ENCODE peak calls at places on chromosomes 12 and 14, in eight cellular contexts. Y, H, W, A, C, S, O and Q are unnamed samples.

GRCh38 chr14:103730490-103731035 is 15.0 kb downstream of the ZFYVE21 start:
- DNase-seq in C (no peak), Y (no peak), O (no peak), S (no peak), A (no peak), W (no peak), H (peak), Q (no peak)

GRCh38 chr12:70660002-70660604 is 22.9 kb upstream of the PTPRB start:
- DNase-seq in O (no peak), C (no peak), S (no peak), H (no peak), Y (no peak), A (no peak), W (no peak), Q (no peak)

GRCh38 chr12:121034906-121035305 is 4.1 kb downstream of the OASL start:
- DNase-seq in W (no peak), S (no peak), C (no peak), O (no peak), Y (no peak), H (no peak), A (no peak), Q (no peak)

GRCh38 chr14:64198486-64198885 is 95.7 kb downstream of the ESR2 start:
- DNase-seq in S (no peak), C (no peak), H (no peak), W (no peak), A (no peak), O (no peak), Y (no peak), Q (no peak)

GRCh38 chr12:52867636-52868035 is 18.8 kb upstream of the KRT78 start:
- DNase-seq in H (peak), W (no peak), Y (peak), O (peak), A (no peak), C (no peak), S (no peak), Q (peak)

GRCh38 chr14:24895243-24895583 is 154.7 kb downstream of the STXBP6 start:
- DNase-seq in C (no peak), A (no peak), Y (no peak), H (no peak), O (no peak), W (no peak), S (peak), Q (no peak)

GRCh38 chr12:114834621-114835020 is 150.6 kb upstream of the TBX3 start:
- DNase-seq in W (no peak), H (no peak), C (no peak), O (no peak), Y (no peak), S (no peak), A (no peak), Q (no peak)

GRCh38 chr12:88471641-88472040 is 108.6 kb downstream of the KITLG start:
- DNase-seq in H (no peak), S (peak), A (no peak), Y (no peak), C (no peak), O (no peak), W (no peak), Q (peak)

GRCh38 chr12:54032627-54033100 is at the start of gene HOXC5:
- DNase-seq in O (no peak), C (peak), S (peak), Y (peak), A (peak), W (no peak), H (peak), Q (peak)

GRCh38 chr14:79543966-79544365 is 667.3 kb downstream of the DIO2 start:
- DNase-seq in W (no peak), A (no peak), Y (no peak), H (no peak), S (peak), O (no peak), C (peak), Q (no peak)

GRCh38 chr14:89303452-89304435 is 113.3 kb downstream of the FOXN3 start:
- DNase-seq in S (peak), C (no peak), H (peak), A (no peak), O (peak), W (peak), Y (no peak), Q (peak)

GRCh38 chr14:83300454-83301064 is 1766.9 kb upstream of the SEL1L start:
- DNase-seq in C (no peak), A (no peak), W (no peak), Y (peak), H (no peak), O (no peak), S (peak), Q (peak)

GRCh38 chr14:92487513-92488133 is 26.0 kb upstream of the RIN3 start:
- DNase-seq in C (no peak), A (no peak), S (no peak), H (no peak), W (no peak), Y (no peak), O (no peak), Q (no peak)

GRCh38 chr14:77580964-77581505 is 35.4 kb downstream of the SPTLC2 start:
- DNase-seq in Y (peak), O (no peak), C (no peak), H (no peak), W (no peak), A (no peak), S (no peak), Q (no peak)

GRCh38 chr12:111029305-111029704 is 108.9 kb upstream of the MYL2 start:
- DNase-seq in H (no peak), Y (no peak), W (no peak), S (no peak), A (no peak), O (no peak), C (no peak), Q (no peak)

GRCh38 chr12:54352891-54353874 is 11.1 kb downstream of the GPR84 start:
- DNase-seq in H (no peak), A (no peak), W (no peak), S (peak), Y (no peak), C (no peak), O (no peak), Q (no peak)

GRCh38 chr12:114311966-114312365 is 94.0 kb downstream of the TBX5 start:
- DNase-seq in Y (no peak), C (no peak), W (peak), H (no peak), A (no peak), S (no peak), O (no peak), Q (no peak)

GRCh38 chr12:89359615-89360014 is 7.3 kb upstream of the DUSP6 start:
- DNase-seq in C (no peak), A (no peak), Y (no peak), W (no peak), S (no peak), O (no peak), H (no peak), Q (no peak)

GRCh38 chr12:57504033-57504432 is 16.2 kb downstream of the MARS1 start:
- DNase-seq in O (no peak), S (peak), W (no peak), A (no peak), C (no peak), Y (no peak), H (no peak), Q (no peak)

GRCh38 chr12:100959481-100959880 is 164.9 kb downstream of the ANO4 start:
- DNase-seq in A (no peak), C (no peak), W (no peak), S (no peak), H (no peak), Y (peak), O (no peak), Q (no peak)

GRCh38 chr14:94632305-94632590 is 20.1 kb downstream of the SERPINA3 start:
- DNase-seq in Y (no peak), O (peak), W (no peak), C (no peak), H (no peak), S (no peak), A (no peak), Q (no peak)

GRCh38 chr12:13362260-13362841 is 165.8 kb downstream of the EMP1 start:
- DNase-seq in W (no peak), C (peak), H (peak), O (no peak), A (peak), Y (peak), S (peak), Q (peak)

GRCh38 chr12:116980083-116980482 is 69.3 kb downstream of the FBXW8 start:
- DNase-seq in C (no peak), W (no peak), S (no peak), Y (peak), H (no peak), A (no peak), O (no peak), Q (no peak)

GRCh38 chr14:77498120-77498979 is at the start of gene ISM2:
- DNase-seq in Y (peak), H (peak), O (no peak), C (peak), S (peak), A (peak), W (no peak), Q (peak)

GRCh38 chr14:65495196-65495595 is 82.7 kb downstream of the FUT8 start:
- DNase-seq in H (no peak), C (no peak), A (no peak), Y (no peak), W (no peak), S (no peak), O (no peak), Q (no peak)

GRCh38 chr14:100677925-100678765 is 48.5 kb upstream of the DLK1 start:
- DNase-seq in O (no peak), S (peak), H (peak), W (no peak), Y (no peak), C (no peak), A (peak), Q (no peak)

GRCh38 chr14:100679707-100680438 is 46.8 kb upstream of the DLK1 start:
- DNase-seq in A (no peak), O (no peak), Y (no peak), H (peak), S (no peak), W (no peak), C (no peak), Q (no peak)

GRCh38 chr14:100677152-100677924 is 49.4 kb upstream of the DLK1 start:
- DNase-seq in W (no peak), S (no peak), C (no peak), A (no peak), Y (no peak), H (peak), O (no peak), Q (no peak)

GRCh38 chr14:100680439-100681051 is 46.1 kb upstream of the DLK1 start:
- DNase-seq in S (no peak), C (no peak), O (no peak), H (no peak), Y (no peak), W (no peak), A (no peak), Q (no peak)

DNA sequence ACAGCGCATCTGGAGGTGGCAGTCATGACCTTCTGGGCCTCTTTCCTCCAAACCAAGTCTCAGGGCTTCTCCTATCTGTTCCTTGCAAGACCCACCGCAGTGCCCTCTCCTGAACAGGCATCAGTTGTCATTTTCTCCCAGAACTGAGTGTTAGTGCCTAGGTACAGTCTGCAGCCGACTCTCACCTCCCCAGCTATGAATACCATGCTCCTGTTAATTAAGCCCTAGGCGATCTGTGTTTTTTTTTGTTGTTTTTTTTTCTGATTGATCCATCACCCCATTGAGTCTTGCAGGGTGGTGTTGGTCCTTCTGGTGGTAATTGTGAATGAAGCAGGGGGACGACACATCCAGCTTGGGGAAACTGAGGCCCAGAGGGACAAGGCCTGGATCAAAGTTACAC is 47.5 kb upstream of the DLK1 start:
- DNase-seq in O (no peak), A (no peak), H (no peak), W (no peak), Y (no peak), S (no peak), C (no peak), Q (no peak)
- H3K27ac ChIP-seq in O (no peak), A (no peak), H (peak), W (no peak), Y (no peak), S (no peak), C (no peak), Q (peak)

DNA sequence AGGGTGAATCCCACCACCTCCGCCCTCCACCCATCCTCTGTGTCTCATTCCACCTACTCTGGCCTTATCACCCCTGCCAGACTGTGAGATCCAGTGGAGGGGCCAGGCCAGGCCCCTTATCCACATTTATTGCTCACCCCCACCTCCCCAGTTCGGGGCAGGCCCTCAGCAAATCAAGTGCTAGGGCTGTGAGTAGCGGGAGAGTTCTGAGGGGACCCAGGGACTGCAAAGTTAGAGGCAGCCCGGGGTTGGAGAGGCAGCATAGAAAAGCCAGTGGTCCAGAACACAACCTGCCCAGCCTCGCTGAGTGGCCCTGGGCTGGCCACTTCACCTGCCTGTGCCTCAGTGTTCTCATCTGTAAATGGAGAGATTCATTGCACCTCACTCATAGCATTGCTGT is 27.2 kb upstream of the ACTN1 start:
- DNase-seq in C (no peak), A (no peak), H (no peak), O (no peak), S (no peak), Y (no peak), W (no peak), Q (no peak)
- H3K27ac ChIP-seq in C (peak), A (no peak), H (no peak), O (no peak), S (no peak), Y (no peak), W (peak), Q (peak)

GRCh38 chr14:37474191-37474590 is 120.9 kb downstream of the FOXA1 start:
- DNase-seq in C (no peak), A (no peak), S (no peak), Y (no peak), W (no peak), H (no peak), O (no peak), Q (no peak)

GRCh38 chr14:37470251-37470650 is 124.8 kb downstream of the FOXA1 start:
- DNase-seq in W (no peak), C (no peak), O (no peak), A (no peak), Y (no peak), H (no peak), S (no peak), Q (no peak)

GRCh38 chr14:37469650-37470049 is 125.4 kb downstream of the FOXA1 start:
- DNase-seq in S (no peak), H (no peak), C (no peak), W (no peak), Y (no peak), O (no peak), A (no peak), Q (no peak)

DNA sequence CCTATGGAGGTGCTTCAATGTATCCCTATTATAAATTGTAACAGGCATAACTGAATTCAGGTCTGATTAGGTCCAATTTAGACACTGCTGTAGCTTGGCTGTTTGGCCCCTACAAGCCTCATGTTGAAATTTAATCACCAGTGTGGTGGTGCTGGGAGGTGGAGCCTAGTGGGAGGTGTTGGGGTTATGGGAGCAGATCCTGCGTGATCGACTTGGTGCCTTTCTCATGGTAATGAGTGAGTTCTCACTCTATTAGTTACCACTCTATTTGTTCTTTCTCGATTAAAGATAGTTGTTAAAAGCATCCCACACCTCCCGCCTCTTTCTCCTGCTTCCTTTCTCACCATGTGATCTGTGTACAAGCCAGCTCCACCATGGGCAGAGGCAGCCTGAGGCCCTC is 122.1 kb downstream of the FOXA1 start:
- DNase-seq in Y (no peak), A (no peak), S (no peak), O (no peak), H (no peak), C (no peak), W (no peak), Q (no peak)
- H3K27ac ChIP-seq in Y (no peak), A (no peak), S (no peak), O (no peak), H (no peak), C (no peak), W (no peak), Q (no peak)

GRCh38 chr14:21880918-21881317 is 207.3 kb upstream of the OR4E1 start:
- DNase-seq in C (no peak), O (no peak), W (no peak), Y (no peak), H (no peak), S (no peak), A (no peak), Q (no peak)

GRCh38 chr14:21882226-21882625 is 208.6 kb upstream of the OR4E1 start:
- DNase-seq in Y (no peak), A (no peak), S (no peak), O (no peak), C (no peak), W (no peak), H (no peak), Q (no peak)

GRCh38 chr14:21884995-21885394 is 211.4 kb upstream of the OR4E1 start:
- DNase-seq in A (no peak), C (no peak), W (no peak), O (no peak), Y (no peak), S (no peak), H (no peak), Q (no peak)
- H3K27ac ChIP-seq in A (no peak), C (no peak), W (no peak), O (no peak), Y (no peak), S (no peak), H (no peak), Q (no peak)

GRCh38 chr12:47757840-47758583 is 668 bp downstream of the RAPGEF3 start:
- DNase-seq in S (peak), O (no peak), W (no peak), Y (no peak), C (no peak), H (no peak), A (no peak), Q (no peak)
- H3K27ac ChIP-seq in S (no peak), O (no peak), W (peak), Y (no peak), C (peak), H (peak), A (peak), Q (peak)

GRCh38 chr12:122128481-122128880 is 45.5 kb downstream of the IL31 start:
- DNase-seq in A (no peak), Y (no peak), O (no peak), W (no peak), H (no peak), C (no peak), S (no peak), Q (no peak)
- H3K27ac ChIP-seq in A (no peak), Y (no peak), O (no peak), W (no peak), H (no peak), C (no peak), S (no peak), Q (no peak)

GRCh38 chr14:98867146-98867545 is 404.9 kb downstream of the BCL11B start:
- DNase-seq in H (no peak), O (no peak), C (no peak), A (no peak), Y (no peak), S (no peak), W (no peak), Q (no peak)
- H3K27ac ChIP-seq in H (no peak), O (no peak), C (no peak), A (no peak), Y (no peak), S (no peak), W (no peak), Q (no peak)